ENCODE peak calls at places on chromosome 20, in four cellular contexts. C is HCT116, Y is HepG2, R is H1. M is an unnamed sample.

GRCh38 chr20:15296422-15296821 is 959.0 kb upstream of the FLRT3 start:
- DNase-seq in C (no peak), Y (no peak), R (no peak), M (peak; percentile 33)

GRCh38 chr20:23641936-23642751 is 4.4 kb upstream of the CST3 start:
- DNase-seq in C (no peak), Y (no peak), R (no peak), M (no peak)

GRCh38 chr20:21027569-21027968 is 78.6 kb downstream of the LINC00237 start:
- DNase-seq in C (peak; percentile 54), Y (peak; percentile 75), R (peak; percentile 73), M (peak; percentile 30)

GRCh38 chr20:48819813-48820648 is 7.8 kb downstream of the PREX1 start:
- DNase-seq in C (no peak), Y (no peak), R (no peak), M (no peak)

GRCh38 chr20:49505518-49505917 is 23.1 kb upstream of the KCNB1 start:
- DNase-seq in C (no peak), Y (no peak), R (peak; percentile 75), M (no peak)

GRCh38 chr20:32440069-32440757 is 82.1 kb downstream of the ASXL1 start:
- DNase-seq in C (no peak), Y (no peak), R (no peak), M (no peak)

GRCh38 chr20:32050851-32051556 is 1.0 kb upstream of the HCK start:
- DNase-seq in C (no peak), Y (no peak), R (peak; percentile 69), M (no peak)

GRCh38 chr20:47795214-47795667 is 10.0 kb upstream of the SULF2 start:
- DNase-seq in C (no peak), Y (no peak), R (no peak), M (peak; percentile 59)

GRCh38 chr20:33791959-33792597 is 19.1 kb upstream of the CHMP4B start:
- DNase-seq in C (no peak), Y (peak; percentile 61), R (peak; percentile 91), M (peak; percentile 72)

GRCh38 chr20:23455641-23456040 is 3.0 kb upstream of the CST11 start:
- DNase-seq in C (no peak), Y (no peak), R (no peak), M (no peak)

GRCh38 chr20:3312940-3313656 is 74.1 kb upstream of the SLC4A11 start:
- DNase-seq in C (no peak), Y (peak; percentile 52), R (no peak), M (peak; percentile 50)

GRCh38 chr20:4999788-5000187 is 1.5 kb downstream of the SLC23A2 start:
- DNase-seq in C (no peak), Y (no peak), R (no peak), M (no peak)

GRCh38 chr20:24935140-24935539 is 13.9 kb upstream of the CST7 start:
- DNase-seq in C (no peak), Y (no peak), R (no peak), M (no peak)

GRCh38 chr20:10475225-10475624 is 40.1 kb downstream of the SLX4IP start:
- DNase-seq in C (no peak), Y (no peak), R (no peak), M (no peak)

GRCh38 chr20:20521736-20522135 is 153.8 kb downstream of the INSM1 start:
- DNase-seq in C (no peak), Y (no peak), R (no peak), M (no peak)

GRCh38 chr20:3753098-3753497 is 14.5 kb downstream of the ADISSP start:
- DNase-seq in C (peak; percentile 38), Y (peak; percentile 71), R (peak; percentile 84), M (peak; percentile 88)

GRCh38 chr20:29318871-29319461 is 1938.5 kb upstream of the DEFB115 start:
- DNase-seq in C (no peak), Y (no peak), R (no peak), M (no peak)

GRCh38 chr20:58909585-58909984 is 57.1 kb downstream of the GNAS start:
- DNase-seq in C (no peak), Y (no peak), R (no peak), M (no peak)

GRCh38 chr20:59177266-59178250 is 13.9 kb downstream of the ZNF831 start:
- DNase-seq in C (no peak), Y (no peak), R (no peak), M (no peak)

GRCh38 chr20:5535211-5535756 is 214.9 kb upstream of the SHLD1 start:
- DNase-seq in C (no peak), Y (peak; percentile 78), R (no peak), M (no peak)

GRCh38 chr20:58755751-58756524 is 63.3 kb downstream of the NPEPL1 start:
- DNase-seq in C (no peak), Y (no peak), R (peak; percentile 37), M (no peak)

GRCh38 chr20:46557231-46557956 is 6.9 kb upstream of the OCSTAMP start:
- DNase-seq in C (no peak), Y (no peak), R (no peak), M (no peak)

GRCh38 chr20:50558483-50558925 is 48.3 kb downstream of the PTPN1 start:
- DNase-seq in C (peak; percentile 68), Y (no peak), R (no peak), M (no peak)

GRCh38 chr20:45782890-45783289 is 8.8 kb downstream of the WFDC3 start:
- DNase-seq in C (peak; percentile 39), Y (no peak), R (no peak), M (no peak)

GRCh38 chr20:35954907-35955251 is 577 bp upstream of the SCAND1 start:
- DNase-seq in C (no peak), Y (peak; percentile 58), R (no peak), M (no peak)

GRCh38 chr20:23156170-23156841 is 70.2 kb upstream of the CD93 start:
- DNase-seq in C (peak; percentile 78), Y (peak; percentile 50), R (peak; percentile 28), M (no peak)

GRCh38 chr20:3195607-3196230 is 8.8 kb downstream of the DDRGK1 start:
- DNase-seq in C (no peak), Y (no peak), R (no peak), M (no peak)

GRCh38 chr20:49349678-49350077 is 71.8 kb upstream of the ZNFX1 start:
- DNase-seq in C (no peak), Y (no peak), R (no peak), M (peak; percentile 32)

GRCh38 chr20:4056880-4057279 is 41.5 kb upstream of the RNF24 start:
- DNase-seq in C (no peak), Y (no peak), R (no peak), M (no peak)

GRCh38 chr20:4775322-4776078 is 53.8 kb downstream of the PRND start:
- DNase-seq in C (no peak), Y (no peak), R (no peak), M (no peak)

GRCh38 chr20:40463171-40463570 is 225.9 kb downstream of the MAFB start:
- DNase-seq in C (no peak), Y (no peak), R (no peak), M (no peak)

DNA sequence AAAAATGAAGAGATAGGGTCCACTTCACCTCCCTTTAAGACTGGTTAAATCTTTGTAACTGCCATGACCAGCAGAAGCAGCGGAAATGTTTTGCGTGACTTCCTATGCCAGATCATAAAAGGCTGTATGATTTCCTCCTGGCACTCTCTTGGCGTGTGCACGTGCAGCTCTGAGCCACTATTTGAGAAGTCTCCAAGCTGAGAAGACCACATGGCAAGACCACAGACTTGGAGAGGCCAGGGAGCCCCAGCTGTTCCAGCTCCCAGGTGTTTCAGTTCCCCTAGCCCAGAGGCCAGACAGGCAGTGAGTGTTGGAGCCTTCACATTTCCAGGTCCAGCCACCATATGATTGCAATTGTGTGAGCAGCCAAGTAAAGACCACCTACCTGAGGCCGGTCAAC is 259.3 kb upstream of the RIN2 start:
- DNase-seq in C (no peak), Y (no peak), R (no peak), M (no peak)
- TF ChIP-seq JUND in C (no peak), Y (no peak), R (no peak), M (no peak)

DNA sequence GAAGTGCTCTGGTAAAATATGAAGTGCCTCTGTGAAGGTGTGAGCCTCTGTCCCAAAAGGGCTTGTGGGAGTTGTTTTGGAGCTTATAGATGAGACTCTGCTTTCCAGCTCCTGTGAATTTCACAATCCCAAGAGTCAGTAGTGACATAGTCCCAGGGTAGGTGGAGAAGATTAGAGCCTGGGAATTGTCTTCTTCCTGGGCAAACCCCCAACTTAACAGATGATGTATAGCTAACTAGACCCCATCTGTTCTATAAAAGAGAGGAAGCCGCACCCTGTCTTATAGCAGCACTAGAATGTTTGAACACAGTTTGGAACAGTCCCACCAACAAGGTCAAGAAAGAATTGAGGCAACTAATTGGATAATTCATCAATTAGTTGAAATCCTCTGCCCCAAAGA is 294.7 kb downstream of the ZNF217 start:
- DNase-seq in C (no peak), Y (no peak), R (no peak), M (no peak)
- TF ChIP-seq JUND in C (no peak), Y (no peak), R (no peak), M (no peak)

GRCh38 chr20:52110456-52110855 is 81.1 kb downstream of the ZFP64 start:
- DNase-seq in C (no peak), Y (no peak), R (no peak), M (no peak)
- TF ChIP-seq JUND in C (no peak), Y (no peak), R (no peak), M (no peak)

GRCh38 chr20:61533231-61533631 is 281.2 kb downstream of the CDH4 start:
- DNase-seq in C (no peak), Y (no peak), R (no peak), M (no peak)
- TF ChIP-seq JUND in C (no peak), Y (no peak), R (no peak), M (no peak)

GRCh38 chr20:957544-957943 is 41.4 kb upstream of the ANGPT4 start:
- DNase-seq in C (no peak), Y (no peak), R (no peak), M (no peak)
- TF ChIP-seq JUND in C (no peak), Y (no peak), R (no peak), M (no peak)

M was measured in T47D.